ENCODE peak calls at places on chromosome 21, in four cellular contexts. G is colonic mucosa, A is cardiac muscle cell, C is AG04449. P is an unnamed sample.

GRCh38 chr21:42098957-42099547 is 27.9 kb downstream of the UMODL1 start:
- DNase-seq in G (no peak), A (no peak), C (no peak), P (no peak)

GRCh38 chr21:42499430-42500106 is 3.5 kb upstream of the RSPH1 start:
- DNase-seq in G (peak), A (peak), C (no peak), P (no peak)

GRCh38 chr21:26888256-26888655 is 43.0 kb upstream of the ADAMTS1 start:
- DNase-seq in G (no peak), A (no peak), C (no peak), P (no peak)

GRCh38 chr21:36004441-36004840 is 55.9 kb downstream of the SETD4 start:
- DNase-seq in G (no peak), A (no peak), C (no peak), P (peak)

GRCh38 chr21:21383126-21383525 is 384.9 kb downstream of the NCAM2 start:
- DNase-seq in G (no peak), A (no peak), C (no peak), P (no peak)

GRCh38 chr21:38811257-38811656 is 5.5 kb downstream of the ETS2 start:
- DNase-seq in G (peak), A (no peak), C (no peak), P (peak)

GRCh38 chr21:25118648-25119047 is 488.6 kb downstream of the MRPL39 start:
- DNase-seq in G (no peak), A (no peak), C (no peak), P (no peak)

GRCh38 chr21:42242611-42243010 is 23.7 kb downstream of the ABCG1 start:
- DNase-seq in G (no peak), A (no peak), C (no peak), P (no peak)

GRCh38 chr21:42122398-42122797 is 51.3 kb downstream of the UMODL1 start:
- DNase-seq in G (no peak), A (no peak), C (no peak), P (no peak)

DNA sequence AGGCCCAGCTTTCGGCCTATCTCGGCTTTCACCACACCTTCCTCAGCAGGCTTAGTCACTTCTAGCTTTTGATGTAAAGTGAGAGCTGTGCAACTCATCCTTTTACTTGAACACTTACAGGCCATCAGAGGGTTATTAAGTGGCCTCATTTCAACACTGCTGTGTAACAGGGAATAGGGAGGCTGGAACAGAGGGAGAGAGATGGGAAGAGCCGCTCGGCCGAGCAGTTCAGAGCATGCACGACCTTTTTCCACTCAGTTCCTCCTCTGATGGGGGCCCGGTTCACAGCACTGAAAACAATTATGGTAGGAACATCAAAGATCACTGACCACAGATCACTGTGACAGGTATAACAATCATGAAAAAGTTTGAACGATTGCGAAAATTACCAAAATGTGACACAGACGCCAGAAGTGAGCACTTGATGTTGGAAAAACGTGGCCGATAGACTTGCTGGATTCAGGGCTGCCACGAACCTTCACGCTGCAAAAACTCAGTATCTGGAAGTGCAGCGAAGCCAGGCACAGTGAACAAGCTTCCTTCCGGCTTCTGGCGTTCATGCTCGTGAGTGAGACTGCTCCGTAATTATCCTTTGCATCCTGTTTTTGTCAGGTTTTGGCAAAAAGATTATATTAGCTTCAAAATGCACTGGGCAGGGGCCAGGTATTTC is 28.6 kb downstream of the AGPAT3 start:
- DNase-seq in G (no peak), A (peak), C (no peak), P (no peak)
- H3K4me3 ChIP-seq in G (no peak), A (no peak), C (no peak), P (no peak)

GRCh38 chr21:31850886-31851285 is 21.9 kb upstream of the HUNK start:
- DNase-seq in G (no peak), A (no peak), C (no peak), P (no peak)
- TF ChIP-seq CTCF in G (no peak), A (no peak), C (no peak), P (no peak)

GRCh38 chr21:34019402-34019801 is 54.0 kb upstream of the MRPS6 start:
- DNase-seq in G (no peak), A (no peak), C (no peak), P (no peak)
- H3K4me3 ChIP-seq in G (no peak), A (no peak), C (no peak), P (no peak)

GRCh38 chr21:30269803-30270530 is 12.8 kb downstream of the KRTAP24-1 start:
- DNase-seq in G (no peak), A (no peak), C (no peak), P (no peak)

GRCh38 chr21:30268608-30269197 is 14.0 kb downstream of the KRTAP24-1 start:
- DNase-seq in G (peak), A (peak), C (no peak), P (no peak)
- TF ChIP-seq CTCF in G (no peak), A (peak), C (no peak), P (no peak)

GRCh38 chr21:23936991-23937390 is 1670.3 kb downstream of the MRPL39 start:
- DNase-seq in G (no peak), A (no peak), C (no peak), P (no peak)
- H3K4me3 ChIP-seq in G (no peak), A (no peak), C (no peak), P (no peak)

DNA sequence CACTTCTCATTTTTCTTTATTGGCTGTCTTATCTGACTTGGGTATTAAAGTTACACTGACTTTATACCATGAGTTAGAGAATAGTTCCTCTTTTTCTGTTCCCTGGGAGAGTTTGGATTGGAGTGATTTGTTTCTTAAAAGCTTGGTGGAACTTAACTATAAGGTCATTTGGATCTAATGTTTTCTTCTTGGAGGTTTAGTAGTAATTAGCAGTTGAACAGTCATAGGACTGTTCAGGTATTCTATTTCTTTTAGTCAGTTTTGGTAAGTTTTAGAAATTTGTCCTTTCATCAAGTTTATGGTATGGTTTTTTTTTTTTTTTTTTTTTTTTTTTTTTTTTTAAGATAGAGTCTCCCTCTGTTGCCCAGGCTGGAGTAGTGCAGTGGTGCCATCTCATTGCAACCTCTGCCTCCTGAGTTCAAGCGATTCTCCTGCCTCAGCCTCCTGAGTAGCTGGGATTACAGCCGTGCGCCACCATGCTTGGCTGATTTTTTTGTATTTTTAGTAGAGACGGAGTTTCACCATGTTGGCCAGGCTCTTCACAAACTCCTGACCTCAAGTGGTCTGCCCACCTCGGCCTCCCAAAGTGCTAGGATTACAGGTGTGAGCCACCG is 6.3 kb downstream of the TTC3 start:
- DNase-seq in G (no peak), A (no peak), C (no peak), P (no peak)
- TF ChIP-seq CTCF in G (peak), A (peak), C (no peak), P (peak)

DNA sequence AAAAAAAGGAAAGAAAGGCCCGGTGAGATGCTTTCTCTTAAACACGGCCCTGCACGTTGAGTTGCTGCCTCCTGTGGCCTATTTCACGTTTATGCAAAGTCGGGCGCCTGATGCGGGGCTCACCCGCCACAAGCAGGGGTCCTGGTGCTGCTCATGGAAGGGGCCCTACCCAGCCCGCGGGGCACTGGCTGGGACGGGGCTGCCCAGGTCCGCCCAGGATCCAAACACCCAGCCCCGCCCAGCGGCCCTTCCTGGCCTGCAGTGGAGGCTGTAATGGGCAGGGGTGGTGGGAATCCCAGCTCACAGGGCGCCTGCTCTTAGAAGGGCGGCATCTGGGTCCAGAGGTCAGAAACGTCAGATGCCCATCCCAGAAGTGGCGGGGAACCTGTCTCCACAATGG is 1.6 kb downstream of the COL6A2 start:
- DNase-seq in G (peak), A (no peak), C (no peak), P (no peak)
- H3K4me3 ChIP-seq in G (peak), A (no peak), C (peak), P (peak)

P was measured in AG09309.